ENCODE peak calls at places on chromosome 11, in six cellular contexts. U is lower leg skin, I is ovary, Y is IMR-90, L is A549, Z is body of pancreas. M is an unnamed sample.

GRCh38 chr11:129785383-129786111 is 30.1 kb upstream of the TMEM45B start:
- DNase-seq in Y (peak; percentile 1), L (peak; percentile 8), U (no peak), Z (no peak), I (no peak), M (no peak)

GRCh38 chr11:123429851-123430735 is at the start of gene GRAMD1B:
- DNase-seq in Z (no peak), U (no peak), Y (peak; percentile 90), I (peak; percentile 68), L (peak; percentile 73), M (no peak)

GRCh38 chr11:23278121-23278520 is 417.8 kb upstream of the CCDC179 start:
- DNase-seq in L (no peak), U (no peak), Y (peak; percentile 81), Z (no peak), I (no peak), M (no peak)

GRCh38 chr11:44288133-44288526 is 21.8 kb downstream of the ALX4 start:
- DNase-seq in Z (no peak), U (no peak), Y (no peak), L (no peak), I (no peak), M (no peak)

GRCh38 chr11:105577645-105578044 is 32.2 kb upstream of the GRIA4 start:
- DNase-seq in I (no peak), L (no peak), Y (peak; percentile 37), U (no peak), Z (no peak), M (no peak)

GRCh38 chr11:108697872-108698473 is 33.1 kb downstream of the DDX10 start:
- DNase-seq in I (peak; percentile 31), Y (peak; percentile 82), U (peak; percentile 56), L (peak; percentile 67), Z (peak; percentile 56), M (peak; percentile 71)

GRCh38 chr11:33377100-33377851 is 120.1 kb downstream of the HIPK3 start:
- DNase-seq in L (no peak), I (no peak), Z (no peak), U (no peak), Y (peak; percentile 19), M (no peak)

GRCh38 chr11:19573666-19574065 is 139.0 kb upstream of the NAV2 start:
- DNase-seq in Y (no peak), Z (no peak), U (no peak), L (no peak), I (no peak), M (no peak)

GRCh38 chr11:120057595-120058581 is 80.0 kb downstream of the TRIM29 start:
- DNase-seq in Y (no peak), Z (no peak), I (no peak), L (peak; percentile 5), U (no peak), M (no peak)

GRCh38 chr11:45850446-45850845 is 3.2 kb downstream of the CRY2 start:
- DNase-seq in L (no peak), Z (no peak), Y (peak; percentile 67), U (no peak), I (no peak), M (no peak)

GRCh38 chr11:95585071-95585751 is 204.4 kb downstream of the FAM76B start:
- DNase-seq in I (no peak), L (no peak), Z (no peak), U (no peak), Y (peak; percentile 88), M (no peak)

GRCh38 chr11:7196396-7197146 is 55.1 kb upstream of the SYT9 start:
- DNase-seq in Y (no peak), L (no peak), U (no peak), Z (no peak), I (no peak), M (no peak)

GRCh38 chr11:123052884-123053721 is 8.8 kb downstream of the HSPA8 start:
- DNase-seq in L (no peak), I (no peak), Z (no peak), Y (no peak), U (no peak), M (no peak)

GRCh38 chr11:30244255-30244654 is 13.4 kb downstream of the FSHB start:
- DNase-seq in L (peak; percentile 8), I (no peak), U (no peak), Z (no peak), Y (peak; percentile 58), M (no peak)

GRCh38 chr11:2779981-2780849 is 80.4 kb upstream of the KCNQ1OT1 start:
- DNase-seq in U (peak; percentile 14), L (no peak), Z (peak; percentile 26), Y (no peak), I (peak; percentile 81), M (no peak)

GRCh38 chr11:35260342-35260985 is 121.5 kb downstream of the CD44 start:
- DNase-seq in L (peak; percentile 69), U (no peak), I (no peak), Z (no peak), Y (peak; percentile 96), M (no peak)

GRCh38 chr11:86473991-86474833 is 99.5 kb downstream of the CCDC81 start:
- DNase-seq in Y (peak; percentile 86), I (no peak), L (peak; percentile 43), U (no peak), Z (no peak), M (no peak)

GRCh38 chr11:13128381-13128780 is 119.3 kb downstream of the RASSF10 start:
- DNase-seq in U (no peak), Y (peak; percentile 63), Z (no peak), L (no peak), I (no peak), M (no peak)

GRCh38 chr11:35590412-35590811 is 27.8 kb upstream of the FJX1 start:
- DNase-seq in I (no peak), Z (no peak), L (no peak), Y (peak; percentile 49), U (no peak), M (no peak)

GRCh38 chr11:58905716-58906547 is 33.4 kb upstream of the GLYATL1 start:
- DNase-seq in L (peak; percentile 75), Y (peak; percentile 91), I (no peak), Z (peak; percentile 50), U (peak; percentile 45), M (peak; percentile 37)

GRCh38 chr11:124722176-124722575 is 17.6 kb upstream of the NRGN start:
- DNase-seq in U (no peak), L (no peak), I (no peak), Z (no peak), Y (no peak), M (no peak)

GRCh38 chr11:124724854-124725718 is 14.7 kb upstream of the NRGN start:
- DNase-seq in Z (no peak), U (no peak), Y (no peak), I (no peak), L (no peak), M (no peak)

DNA sequence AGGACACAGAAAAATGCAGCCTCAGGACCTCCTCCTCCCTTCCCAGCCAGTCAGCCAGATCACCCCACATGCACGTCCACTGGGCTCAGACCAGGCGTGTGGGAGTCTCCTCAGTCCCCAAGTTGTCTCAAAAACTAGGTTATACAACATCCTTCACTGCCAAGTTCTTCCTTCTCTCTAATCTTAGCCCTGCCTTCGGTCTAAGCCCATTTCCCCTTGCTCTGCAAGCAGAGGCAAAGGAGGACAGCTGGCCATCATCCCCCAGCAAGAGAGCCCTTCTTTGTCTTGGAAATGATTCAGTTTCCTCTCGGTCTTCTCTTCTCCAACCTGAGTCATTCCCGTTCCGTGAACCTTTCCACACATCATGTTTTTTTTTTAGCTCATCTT is 14.0 kb upstream of the NRGN start:
- DNase-seq in U (no peak), L (no peak), I (no peak), Y (peak; percentile 77), Z (no peak), M (no peak)
- TF ChIP-seq POLR2A in U (no peak), L (no peak), I (no peak), Y (no peak), Z (no peak), M (no peak)

DNA sequence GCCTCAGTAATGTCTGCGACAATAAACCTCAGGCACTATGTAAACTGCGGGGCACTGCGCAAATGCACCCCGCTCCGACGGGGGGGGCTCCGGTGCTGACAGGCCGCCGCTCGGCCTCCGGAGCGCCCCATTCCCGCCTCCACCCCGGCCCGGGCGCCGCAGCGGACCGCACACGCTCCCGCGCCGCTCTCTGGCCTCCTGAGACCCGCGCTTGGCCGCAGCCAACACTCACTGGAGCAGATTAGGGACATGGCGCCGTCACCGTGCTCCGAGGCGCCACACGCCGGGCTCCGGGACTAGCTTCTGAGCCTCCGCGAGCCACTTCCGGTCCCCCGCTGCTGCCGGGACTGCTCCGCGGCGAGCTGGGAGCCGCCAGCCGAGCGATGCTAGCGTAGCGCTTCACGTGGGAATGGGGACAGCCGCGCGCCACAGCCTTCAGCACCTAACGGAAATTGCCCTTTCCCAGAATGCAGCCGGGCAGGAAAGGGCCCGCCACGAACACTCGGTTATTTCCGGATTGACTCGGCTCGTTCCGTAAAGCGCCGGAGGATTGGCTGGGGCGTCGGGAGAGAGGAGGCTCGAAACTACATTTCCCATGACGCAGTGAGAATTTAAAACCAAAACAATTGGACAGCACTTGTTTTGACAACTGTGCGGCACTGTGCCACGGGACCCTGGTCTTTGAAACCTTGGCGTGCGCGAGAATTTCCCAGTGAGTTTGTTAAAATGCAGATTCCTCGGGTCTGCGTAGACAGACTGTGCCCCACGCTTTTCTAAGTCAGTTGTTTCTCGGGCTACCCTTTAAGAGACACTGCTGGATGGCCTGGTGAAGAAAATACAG is at the start of gene PRPF19:
- DNase-seq in Y (peak; percentile 92), Z (peak; percentile 97), L (peak; percentile 93), I (peak; percentile 99), U (peak; percentile 97), M (peak; percentile 95)
- TF ChIP-seq POLR2A in Y (peak; percentile 82), Z (peak; percentile 86), L (peak; percentile 83), I (peak; percentile 78), U (no peak), M (peak; percentile 78)

DNA sequence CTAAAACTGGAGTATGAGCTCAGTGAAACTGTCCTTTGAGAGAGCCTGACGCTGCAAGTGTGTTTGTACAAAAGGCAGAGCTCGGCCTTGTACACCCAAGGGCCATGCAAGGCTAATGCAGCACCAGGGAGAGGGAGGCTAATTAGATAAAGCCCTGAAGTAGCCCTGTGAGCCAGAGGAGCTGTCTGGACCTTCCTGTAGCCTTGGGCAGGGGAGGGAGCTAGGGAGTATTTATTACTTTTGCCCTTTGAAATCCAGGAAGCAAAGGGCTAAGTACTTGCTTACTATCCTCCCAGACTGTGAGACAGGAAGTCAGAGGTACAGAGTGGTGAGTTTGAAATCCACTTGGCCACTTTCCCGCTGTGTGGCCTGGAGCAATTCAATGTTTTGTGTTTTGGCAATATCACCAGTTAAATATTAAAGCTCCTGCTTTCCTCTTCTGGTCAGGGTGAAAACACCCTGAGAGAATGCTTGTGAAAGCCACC is 10.2 kb upstream of the LDHA start:
- DNase-seq in L (peak; percentile 94), I (peak; percentile 68), U (peak; percentile 77), Y (peak; percentile 79), Z (peak; percentile 56), M (peak; percentile 49)
- TF ChIP-seq POLR2A in L (no peak), I (no peak), U (no peak), Y (no peak), Z (peak; percentile 27), M (no peak)

DNA sequence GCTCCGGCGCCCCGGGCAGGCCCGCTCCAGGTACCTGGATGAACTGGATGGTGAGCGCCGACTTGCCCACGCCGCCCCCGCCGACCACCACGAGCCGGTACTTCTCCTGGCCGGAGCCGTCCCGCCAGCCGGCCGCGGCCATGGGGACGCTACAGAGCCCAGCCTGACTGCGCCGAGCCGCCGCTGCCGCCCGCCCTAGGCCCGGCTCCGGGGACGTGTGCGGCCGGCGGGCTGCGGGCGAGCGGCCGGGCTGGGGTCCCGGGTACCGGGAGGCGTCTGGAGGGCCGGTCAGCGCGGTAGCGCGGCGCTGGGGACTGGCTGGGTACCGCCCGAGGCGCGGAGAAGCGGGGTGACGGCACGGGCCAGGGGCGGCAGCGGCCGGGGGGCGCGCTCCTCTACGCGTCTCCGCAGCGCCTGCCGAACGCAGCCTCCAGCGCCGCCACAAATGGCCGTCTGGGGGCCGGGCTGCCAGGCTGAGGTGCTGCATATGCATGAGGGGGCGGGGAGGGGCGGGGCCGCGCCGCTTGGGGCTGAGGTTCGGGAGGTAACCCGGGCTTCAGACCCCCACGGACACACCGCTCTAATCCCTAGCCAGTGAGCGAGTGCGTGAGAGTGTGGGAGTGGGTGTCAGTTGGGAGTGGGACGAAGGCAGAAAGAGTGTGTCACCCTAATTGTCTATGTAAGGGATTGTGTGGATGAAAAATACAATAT is at the start of gene RRAS2:
- DNase-seq in I (peak; percentile 84), U (peak; percentile 54), Y (peak; percentile 65), Z (peak; percentile 70), L (peak; percentile 78), M (peak; percentile 52)
- TF ChIP-seq POLR2A in I (peak; percentile 75), U (no peak), Y (peak; percentile 87), Z (peak; percentile 68), L (peak; percentile 92), M (peak; percentile 81)